ENCODE peak calls at places on chromosome 13, in four cellular contexts. S is GM23248; V is amniotic stem cell; O is effector memory CD4-positive, alpha-beta T cell. K is an unnamed sample.

GRCh38 chr13:107374038-107374437 is 806.1 kb upstream of the ARGLU1 start:
- DNase-seq in S (peak), V (no peak), O (no peak), K (no peak)

GRCh38 chr13:46504036-46504435 is 48.9 kb upstream of the LRCH1 start:
- DNase-seq in S (no peak), V (no peak), O (no peak), K (no peak)

GRCh38 chr13:100269837-100270236 is 180.9 kb downstream of the PCCA start:
- DNase-seq in S (peak), V (no peak), O (no peak), K (no peak)

GRCh38 chr13:48983331-48983730 is 7.6 kb downstream of the FNDC3A start:
- DNase-seq in S (no peak), V (no peak), O (no peak), K (no peak)

GRCh38 chr13:41013834-41014233 is 5.3 kb downstream of the ELF1 start:
- DNase-seq in S (no peak), V (no peak), O (no peak), K (no peak)

GRCh38 chr13:31236211-31236786 is 36.5 kb downstream of the B3GLCT start:
- DNase-seq in S (peak), V (no peak), O (no peak), K (no peak)

GRCh38 chr13:50384724-50385123 is 369.5 kb downstream of the KCNRG start:
- DNase-seq in S (no peak), V (no peak), O (no peak), K (no peak)

GRCh38 chr13:24717217-24717616 is 37.0 kb downstream of the ATP12A start:
- DNase-seq in S (no peak), V (no peak), O (no peak), K (no peak)

GRCh38 chr13:44068169-44068568 is 188.5 kb downstream of the LACC1 start:
- DNase-seq in S (peak), V (peak), O (no peak), K (no peak)

GRCh38 chr13:93932901-93933300 is 546.6 kb downstream of the DCT start:
- DNase-seq in S (no peak), V (no peak), O (no peak), K (no peak)

GRCh38 chr13:28679628-28680027 is 20.7 kb downstream of the POMP start:
- DNase-seq in S (peak), V (no peak), O (no peak), K (no peak)

GRCh38 chr13:28531195-28531955 is 36.4 kb upstream of the FLT1 start:
- DNase-seq in S (peak), V (no peak), O (no peak), K (no peak)

GRCh38 chr13:93244141-93244917 is 17.7 kb downstream of the GPC6 start:
- DNase-seq in S (peak), V (no peak), O (no peak), K (no peak)

GRCh38 chr13:80430561-80430960 is 89.6 kb upstream of the SPRY2 start:
- DNase-seq in S (peak), V (no peak), O (no peak), K (no peak)

GRCh38 chr13:73842621-73843020 is 291.6 kb downstream of the KLF12 start:
- DNase-seq in S (no peak), V (no peak), O (no peak), K (no peak)

GRCh38 chr13:97851269-97851668 is 102.2 kb upstream of the IPO5 start:
- DNase-seq in S (no peak), V (no peak), O (no peak), K (no peak)

GRCh38 chr13:112837371-112838037 is 131.5 kb upstream of the MCF2L start:
- DNase-seq in S (peak), V (no peak), O (no peak), K (no peak)

GRCh38 chr13:40665061-40665753 is 1.2 kb downstream of the FOXO1 start:
- DNase-seq in S (peak), V (no peak), O (no peak), K (peak)

GRCh38 chr13:98977568-98978270 is at the start of gene DOCK9:
- DNase-seq in S (peak), V (no peak), O (no peak), K (no peak)

GRCh38 chr13:94617389-94618000 is 15.8 kb downstream of the GPR180 start:
- DNase-seq in S (peak), V (no peak), O (no peak), K (no peak)

GRCh38 chr13:22451345-22451744 is 729.4 kb upstream of the SGCG start:
- DNase-seq in S (no peak), V (no peak), O (no peak), K (no peak)

GRCh38 chr13:75384881-75385707 is 96.9 kb downstream of the TBC1D4 start:
- DNase-seq in S (no peak), V (no peak), O (no peak), K (no peak)

GRCh38 chr13:110433014-110433413 is 125.9 kb downstream of the COL4A2 start:
- DNase-seq in S (no peak), V (no peak), O (no peak), K (no peak)

GRCh38 chr13:111940892-111941291 is 126.1 kb upstream of the SOX1 start:
- DNase-seq in S (no peak), V (no peak), O (no peak), K (no peak)

GRCh38 chr13:72151241-72151640 is 284.2 kb upstream of the DACH1 start:
- DNase-seq in S (no peak), V (no peak), O (no peak), K (no peak)

GRCh38 chr13:44103721-44104490 is 224.2 kb downstream of the LACC1 start:
- DNase-seq in S (no peak), V (no peak), O (no peak), K (no peak)

GRCh38 chr13:31200636-31200970 is 828 bp downstream of the B3GLCT start:
- DNase-seq in S (no peak), V (no peak), O (no peak), K (no peak)

GRCh38 chr13:36778083-36778671 is 40.8 kb upstream of the RFXAP start:
- DNase-seq in S (peak), V (peak), O (no peak), K (no peak)